ENCODE peak calls at places on chromosomes 6 and 20, in seven cellular contexts. One of them, this sample, is unnamed.

GRCh38 chr6:7899046-7899888 is 11.3 kb downstream of the TXNDC5 start:
- DNase-seq in fibroblast of lung: peak
- DNase-seq in Peyer's patch: no peak
- DNase-seq in HCT116: no peak
- DNase-seq in brain microvascular endothelial cell: no peak
- DNase-seq in lower lobe of right lung: no peak
- DNase-seq in pancreas: no peak
- DNase-seq in this sample: no peak

GRCh38 chr6:127951172-127951995 is 50.5 kb upstream of the THEMIS start:
- DNase-seq in brain microvascular endothelial cell: no peak
- DNase-seq in fibroblast of lung: no peak
- DNase-seq in pancreas: no peak
- DNase-seq in Peyer's patch: no peak
- DNase-seq in HCT116: no peak
- DNase-seq in lower lobe of right lung: no peak
- DNase-seq in this sample: no peak

GRCh38 chr6:30555428-30556005 is 772 bp downstream of the GNL1 start:
- DNase-seq in lower lobe of right lung: peak
- DNase-seq in brain microvascular endothelial cell: peak
- DNase-seq in Peyer's patch: peak
- DNase-seq in fibroblast of lung: peak
- DNase-seq in pancreas: peak
- DNase-seq in HCT116: no peak
- DNase-seq in this sample: peak

GRCh38 chr6:36357872-36358234 is 21.2 kb upstream of the BNIP5 start:
- DNase-seq in HCT116: no peak
- DNase-seq in brain microvascular endothelial cell: no peak
- DNase-seq in lower lobe of right lung: no peak
- DNase-seq in fibroblast of lung: no peak
- DNase-seq in Peyer's patch: no peak
- DNase-seq in pancreas: no peak
- DNase-seq in this sample: no peak

GRCh38 chr6:2502998-2503674 is 247.6 kb downstream of the MYLK4 start:
- DNase-seq in fibroblast of lung: no peak
- DNase-seq in pancreas: no peak
- DNase-seq in lower lobe of right lung: no peak
- DNase-seq in HCT116: no peak
- DNase-seq in Peyer's patch: no peak
- DNase-seq in brain microvascular endothelial cell: peak
- DNase-seq in this sample: no peak

GRCh38 chr6:101666256-101666655 is 272.7 kb downstream of the GRIK2 start:
- DNase-seq in brain microvascular endothelial cell: peak
- DNase-seq in Peyer's patch: no peak
- DNase-seq in lower lobe of right lung: no peak
- DNase-seq in HCT116: peak
- DNase-seq in fibroblast of lung: peak
- DNase-seq in pancreas: no peak
- DNase-seq in this sample: peak

GRCh38 chr6:3232017-3232838 is 4.8 kb upstream of the TUBB2B start:
- DNase-seq in pancreas: no peak
- DNase-seq in HCT116: no peak
- DNase-seq in fibroblast of lung: no peak
- DNase-seq in Peyer's patch: no peak
- DNase-seq in lower lobe of right lung: no peak
- DNase-seq in brain microvascular endothelial cell: no peak
- DNase-seq in this sample: no peak

GRCh38 chr6:157023958-157024357 is 246.8 kb downstream of the ARID1B start:
- DNase-seq in Peyer's patch: no peak
- DNase-seq in fibroblast of lung: peak
- DNase-seq in brain microvascular endothelial cell: peak
- DNase-seq in pancreas: no peak
- DNase-seq in lower lobe of right lung: no peak
- DNase-seq in HCT116: no peak
- DNase-seq in this sample: no peak

GRCh38 chr20:1034420-1034799 is 32.3 kb upstream of the RSPO4 start:
- DNase-seq in lower lobe of right lung: no peak
- DNase-seq in pancreas: no peak
- DNase-seq in HCT116: no peak
- DNase-seq in brain microvascular endothelial cell: no peak
- DNase-seq in Peyer's patch: no peak
- DNase-seq in fibroblast of lung: no peak
- DNase-seq in this sample: no peak

GRCh38 chr6:150492507-150492906 is 107.2 kb upstream of the PLEKHG1 start:
- DNase-seq in pancreas: no peak
- DNase-seq in HCT116: peak
- DNase-seq in fibroblast of lung: no peak
- DNase-seq in Peyer's patch: no peak
- DNase-seq in brain microvascular endothelial cell: no peak
- DNase-seq in lower lobe of right lung: no peak
- DNase-seq in this sample: no peak

GRCh38 chr6:143570147-143570853 is 58.8 kb upstream of the FUCA2 start:
- DNase-seq in lower lobe of right lung: no peak
- DNase-seq in fibroblast of lung: no peak
- DNase-seq in brain microvascular endothelial cell: no peak
- DNase-seq in HCT116: no peak
- DNase-seq in Peyer's patch: no peak
- DNase-seq in pancreas: no peak
- DNase-seq in this sample: no peak

GRCh38 chr6:143575840-143576498 is 64.4 kb upstream of the FUCA2 start:
- DNase-seq in pancreas: no peak
- DNase-seq in HCT116: no peak
- DNase-seq in lower lobe of right lung: no peak
- DNase-seq in brain microvascular endothelial cell: no peak
- DNase-seq in fibroblast of lung: no peak
- DNase-seq in Peyer's patch: no peak
- DNase-seq in this sample: no peak

GRCh38 chr6:143579703-143580102 is 68.2 kb upstream of the FUCA2 start:
- DNase-seq in lower lobe of right lung: no peak
- DNase-seq in pancreas: no peak
- DNase-seq in Peyer's patch: no peak
- DNase-seq in HCT116: no peak
- DNase-seq in brain microvascular endothelial cell: peak
- DNase-seq in fibroblast of lung: peak
- DNase-seq in this sample: peak

GRCh38 chr6:143578054-143578453 is 66.5 kb upstream of the FUCA2 start:
- DNase-seq in Peyer's patch: no peak
- DNase-seq in HCT116: no peak
- DNase-seq in fibroblast of lung: no peak
- DNase-seq in brain microvascular endothelial cell: no peak
- DNase-seq in lower lobe of right lung: no peak
- DNase-seq in pancreas: no peak
- DNase-seq in this sample: no peak

GRCh38 chr6:143575440-143575839 is 63.9 kb upstream of the FUCA2 start:
- DNase-seq in HCT116: peak
- DNase-seq in pancreas: no peak
- DNase-seq in fibroblast of lung: peak
- DNase-seq in Peyer's patch: no peak
- DNase-seq in brain microvascular endothelial cell: peak
- DNase-seq in lower lobe of right lung: no peak
- DNase-seq in this sample: peak
- H3K4me3 ChIP-seq in HCT116: no peak
- H3K4me3 ChIP-seq in pancreas: no peak
- H3K4me3 ChIP-seq in fibroblast of lung: no peak
- H3K4me3 ChIP-seq in Peyer's patch: no peak
- H3K4me3 ChIP-seq in brain microvascular endothelial cell: no peak
- H3K4me3 ChIP-seq in lower lobe of right lung: no peak
- H3K4me3 ChIP-seq in this sample: peak

GRCh38 chr20:34292496-34292895 is 10.7 kb downstream of the AHCY start:
- DNase-seq in fibroblast of lung: no peak
- DNase-seq in brain microvascular endothelial cell: no peak
- DNase-seq in Peyer's patch: no peak
- DNase-seq in HCT116: no peak
- DNase-seq in lower lobe of right lung: no peak
- DNase-seq in pancreas: no peak
- DNase-seq in this sample: no peak

GRCh38 chr20:34294563-34294962 is 8.6 kb downstream of the AHCY start:
- DNase-seq in HCT116: no peak
- DNase-seq in fibroblast of lung: no peak
- DNase-seq in Peyer's patch: no peak
- DNase-seq in pancreas: no peak
- DNase-seq in brain microvascular endothelial cell: no peak
- DNase-seq in lower lobe of right lung: no peak
- DNase-seq in this sample: no peak

GRCh38 chr20:34293589-34293988 is 9.6 kb downstream of the AHCY start:
- DNase-seq in Peyer's patch: no peak
- DNase-seq in lower lobe of right lung: no peak
- DNase-seq in HCT116: no peak
- DNase-seq in brain microvascular endothelial cell: no peak
- DNase-seq in fibroblast of lung: no peak
- DNase-seq in pancreas: no peak
- DNase-seq in this sample: no peak

GRCh38 chr20:34295284-34295683 is 7.9 kb downstream of the AHCY start:
- DNase-seq in pancreas: no peak
- DNase-seq in HCT116: no peak
- DNase-seq in fibroblast of lung: no peak
- DNase-seq in brain microvascular endothelial cell: no peak
- DNase-seq in lower lobe of right lung: no peak
- DNase-seq in Peyer's patch: no peak
- DNase-seq in this sample: no peak

GRCh38 chr20:34293119-34293518 is 10.0 kb downstream of the AHCY start:
- DNase-seq in lower lobe of right lung: no peak
- DNase-seq in Peyer's patch: no peak
- DNase-seq in pancreas: peak
- DNase-seq in HCT116: no peak
- DNase-seq in fibroblast of lung: no peak
- DNase-seq in brain microvascular endothelial cell: no peak
- DNase-seq in this sample: no peak
- TF ChIP-seq CTCF in lower lobe of right lung: no peak
- TF ChIP-seq CTCF in Peyer's patch: no peak
- TF ChIP-seq CTCF in pancreas: no peak
- TF ChIP-seq CTCF in HCT116: no peak
- TF ChIP-seq CTCF in fibroblast of lung: no peak
- TF ChIP-seq CTCF in brain microvascular endothelial cell: no peak
- TF ChIP-seq CTCF in this sample: no peak

GRCh38 chr20:64101731-64102621 is 5.4 kb downstream of the NPBWR2 start:
- DNase-seq in HCT116: no peak
- DNase-seq in pancreas: peak
- DNase-seq in Peyer's patch: peak
- DNase-seq in brain microvascular endothelial cell: no peak
- DNase-seq in fibroblast of lung: no peak
- DNase-seq in lower lobe of right lung: peak
- DNase-seq in this sample: peak
- H3K4me3 ChIP-seq in HCT116: peak
- H3K4me3 ChIP-seq in pancreas: peak
- H3K4me3 ChIP-seq in Peyer's patch: peak
- H3K4me3 ChIP-seq in brain microvascular endothelial cell: no peak
- H3K4me3 ChIP-seq in fibroblast of lung: no peak
- H3K4me3 ChIP-seq in lower lobe of right lung: peak
- H3K4me3 ChIP-seq in this sample: no peak

GRCh38 chr6:158629376-158630221 is 14.9 kb downstream of the DYNLT1 start:
- DNase-seq in brain microvascular endothelial cell: no peak
- DNase-seq in HCT116: no peak
- DNase-seq in Peyer's patch: no peak
- DNase-seq in lower lobe of right lung: no peak
- DNase-seq in pancreas: peak
- DNase-seq in fibroblast of lung: no peak
- DNase-seq in this sample: peak
- TF ChIP-seq CTCF in brain microvascular endothelial cell: peak
- TF ChIP-seq CTCF in HCT116: peak
- TF ChIP-seq CTCF in Peyer's patch: peak
- TF ChIP-seq CTCF in lower lobe of right lung: no peak
- TF ChIP-seq CTCF in pancreas: no peak
- TF ChIP-seq CTCF in fibroblast of lung: no peak
- TF ChIP-seq CTCF in this sample: peak

GRCh38 chr20:57091748-57092111 is 174.7 kb downstream of the BMP7 start:
- DNase-seq in fibroblast of lung: no peak
- DNase-seq in lower lobe of right lung: no peak
- DNase-seq in HCT116: no peak
- DNase-seq in pancreas: no peak
- DNase-seq in brain microvascular endothelial cell: no peak
- DNase-seq in Peyer's patch: no peak
- DNase-seq in this sample: no peak
- H3K4me3 ChIP-seq in fibroblast of lung: no peak
- H3K4me3 ChIP-seq in lower lobe of right lung: no peak
- H3K4me3 ChIP-seq in HCT116: no peak
- H3K4me3 ChIP-seq in pancreas: no peak
- H3K4me3 ChIP-seq in brain microvascular endothelial cell: no peak
- H3K4me3 ChIP-seq in Peyer's patch: no peak
- H3K4me3 ChIP-seq in this sample: no peak

DNA sequence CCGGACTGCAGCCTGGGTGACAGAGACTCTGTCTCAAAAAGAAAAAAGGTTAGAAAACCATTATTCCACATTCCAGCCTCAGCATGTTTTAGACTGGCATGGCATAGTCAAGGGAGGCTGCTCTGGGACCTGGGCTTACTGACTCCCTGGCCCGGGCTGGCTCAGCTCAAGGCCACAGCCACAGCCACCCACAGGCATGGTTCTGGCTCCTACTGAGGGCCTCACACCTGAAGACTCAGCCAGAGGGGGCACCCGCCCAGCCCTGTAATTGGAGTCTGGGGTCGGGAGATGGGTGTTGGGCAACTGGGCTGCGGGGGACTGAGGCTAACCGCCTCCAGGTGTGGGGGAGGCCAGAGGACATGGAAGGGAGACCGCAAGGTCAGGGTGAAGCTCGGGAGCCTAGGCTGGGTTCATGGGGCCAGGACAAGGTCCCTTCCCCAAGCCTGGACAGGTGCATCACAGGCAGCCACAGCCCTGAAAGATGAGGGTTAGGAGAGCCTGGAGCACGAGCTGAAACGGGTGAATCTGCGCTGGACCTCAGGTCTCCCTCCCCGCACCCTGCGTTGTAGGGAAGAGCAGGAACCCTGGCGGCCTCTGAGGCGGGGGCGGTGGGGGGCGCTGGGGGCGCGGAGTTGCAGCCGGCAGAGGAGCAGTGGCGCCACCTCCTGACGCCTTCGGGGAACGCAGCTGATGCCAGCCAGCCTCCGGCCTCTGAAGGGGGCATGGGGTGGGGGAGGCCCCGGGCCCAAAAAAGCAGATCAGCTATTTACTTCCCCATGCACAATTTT is 67.7 kb upstream of the SRSF6 start:
- DNase-seq in HCT116: no peak
- DNase-seq in lower lobe of right lung: no peak
- DNase-seq in Peyer's patch: no peak
- DNase-seq in fibroblast of lung: no peak
- DNase-seq in brain microvascular endothelial cell: no peak
- DNase-seq in pancreas: no peak
- DNase-seq in this sample: no peak
- TF ChIP-seq CTCF in HCT116: no peak
- TF ChIP-seq CTCF in lower lobe of right lung: peak
- TF ChIP-seq CTCF in Peyer's patch: no peak
- TF ChIP-seq CTCF in fibroblast of lung: peak
- TF ChIP-seq CTCF in brain microvascular endothelial cell: no peak
- TF ChIP-seq CTCF in pancreas: no peak
- TF ChIP-seq CTCF in this sample: peak

DNA sequence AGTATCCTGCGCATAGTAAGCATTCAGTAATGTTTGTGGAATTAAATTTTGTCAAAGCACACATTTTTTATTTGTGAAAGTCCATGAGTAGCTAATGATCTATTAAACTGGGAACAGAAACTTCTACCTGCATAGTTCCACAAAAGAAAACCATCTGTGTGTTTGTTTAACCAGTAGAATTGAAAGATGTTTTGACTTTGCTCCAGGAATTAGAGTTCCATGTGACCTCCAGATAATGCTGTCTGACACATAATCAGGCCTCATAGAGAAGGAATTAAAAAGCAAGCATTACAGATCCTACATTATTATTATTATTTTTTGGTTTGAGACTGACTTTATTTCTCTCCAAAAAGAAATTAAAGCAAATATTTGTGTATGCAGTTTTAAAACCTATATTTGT is 126.5 kb downstream of the PACRG start:
- DNase-seq in HCT116: no peak
- DNase-seq in Peyer's patch: no peak
- DNase-seq in brain microvascular endothelial cell: no peak
- DNase-seq in lower lobe of right lung: no peak
- DNase-seq in pancreas: no peak
- DNase-seq in fibroblast of lung: no peak
- DNase-seq in this sample: no peak
- H3K4me3 ChIP-seq in HCT116: no peak
- H3K4me3 ChIP-seq in Peyer's patch: no peak
- H3K4me3 ChIP-seq in brain microvascular endothelial cell: no peak
- H3K4me3 ChIP-seq in lower lobe of right lung: no peak
- H3K4me3 ChIP-seq in pancreas: no peak
- H3K4me3 ChIP-seq in fibroblast of lung: no peak
- H3K4me3 ChIP-seq in this sample: no peak

This sample was measured in foreskin fibroblast.